ENCODE peak calls at places on chromosome 13, in eight cellular contexts. G is left lung, X is NCI-H2029, K is activated T-cell treated with anti-CD3 and anti-CD28 coated beads for 1 hour, F is HuH-7, V is mesenteric fat pad, T is mucosa of descending colon, Q is KG1. P is an unnamed sample.

GRCh38 chr13:100825551-100825950 is 151.0 kb upstream of the TMTC4 start:
- DNase-seq in X (no peak), G (no peak), V (no peak), K (no peak), T (no peak), Q (no peak), F (no peak), P (no peak)

GRCh38 chr13:86510792-86511191 is 711.6 kb upstream of the SLITRK6 start:
- DNase-seq in V (no peak), F (no peak), X (no peak), K (no peak), G (no peak), Q (no peak), T (no peak), P (no peak)

GRCh38 chr13:18953139-18953930 is 228.3 kb downstream of the TUBA3C start:
- DNase-seq in T (no peak), F (no peak), G (no peak), V (no peak), Q (no peak), K (no peak), X (no peak), P (no peak)

GRCh38 chr13:45119469-45119989 is 781 bp upstream of the GTF2F2 start:
- DNase-seq in Q (peak), F (no peak), T (no peak), G (no peak), V (no peak), X (no peak), K (peak), P (peak)

GRCh38 chr13:44972956-44973581 is 16.2 kb downstream of the NUFIP1 start:
- DNase-seq in Q (peak), F (peak), X (no peak), T (no peak), V (no peak), G (no peak), K (no peak), P (peak)

GRCh38 chr13:41854758-41855157 is 106.2 kb downstream of the VWA8 start:
- DNase-seq in F (no peak), V (no peak), T (no peak), Q (no peak), G (no peak), X (no peak), K (no peak), P (no peak)

GRCh38 chr13:27442071-27442647 is 8.2 kb downstream of the MTIF3 start:
- DNase-seq in G (no peak), K (no peak), T (peak), V (no peak), F (no peak), X (no peak), Q (no peak), P (no peak)

GRCh38 chr13:111385182-111385857 is 64.9 kb downstream of the TEX29 start:
- DNase-seq in T (no peak), F (no peak), V (peak), Q (no peak), K (no peak), G (no peak), X (no peak), P (no peak)

GRCh38 chr13:59398127-59398526 is 765.6 kb downstream of the DIAPH3 start:
- DNase-seq in F (no peak), G (no peak), V (no peak), T (no peak), K (no peak), Q (no peak), X (no peak), P (no peak)

GRCh38 chr13:113119822-113120189 is 2.8 kb upstream of the F10 start:
- DNase-seq in Q (no peak), G (no peak), V (peak), K (no peak), F (no peak), T (no peak), X (no peak), P (no peak)

GRCh38 chr13:98752111-98752941 is at the start of gene SLC15A1:
- DNase-seq in T (peak), K (no peak), X (no peak), V (peak), G (no peak), F (no peak), Q (no peak), P (no peak)

GRCh38 chr13:80084086-80084676 is 256.7 kb downstream of the SPRY2 start:
- DNase-seq in V (no peak), Q (no peak), G (no peak), T (no peak), F (no peak), X (peak), K (no peak), P (no peak)

GRCh38 chr13:107450931-107451330 is 764.4 kb downstream of the LIG4 start:
- DNase-seq in K (no peak), Q (peak), X (no peak), G (peak), T (no peak), V (no peak), F (no peak), P (peak)

GRCh38 chr13:112251930-112252585 is 124.1 kb upstream of the SPACA7 start:
- DNase-seq in Q (no peak), F (no peak), G (no peak), T (no peak), K (no peak), X (no peak), V (no peak), P (no peak)

GRCh38 chr13:74573654-74574053 is 439.4 kb upstream of the KLF12 start:
- DNase-seq in F (peak), X (no peak), V (no peak), Q (no peak), T (no peak), G (no peak), K (no peak), P (no peak)

GRCh38 chr13:113367771-113368170 is 3.8 kb upstream of the GRTP1 start:
- DNase-seq in F (no peak), T (no peak), G (no peak), V (peak), K (no peak), X (no peak), Q (no peak), P (no peak)

GRCh38 chr13:84591444-84591843 is 709.2 kb upstream of the SLITRK1 start:
- DNase-seq in T (no peak), G (no peak), V (no peak), X (no peak), Q (no peak), K (no peak), F (no peak), P (no peak)

GRCh38 chr13:30873519-30873918 is 32.6 kb upstream of the MEDAG start:
- DNase-seq in F (no peak), T (no peak), K (no peak), V (no peak), X (no peak), G (no peak), Q (peak), P (no peak)

GRCh38 chr13:59696229-59696628 is 467.5 kb downstream of the DIAPH3 start:
- DNase-seq in X (no peak), K (no peak), G (no peak), F (no peak), Q (no peak), T (no peak), V (no peak), P (no peak)

GRCh38 chr13:84607614-84608013 is 725.3 kb upstream of the SLITRK1 start:
- DNase-seq in X (no peak), T (no peak), Q (no peak), K (no peak), F (no peak), V (no peak), G (no peak), P (no peak)

GRCh38 chr13:33494596-33495214 is 209.2 kb upstream of the STARD13 start:
- DNase-seq in G (no peak), F (no peak), Q (no peak), T (no peak), V (no peak), K (no peak), X (no peak), P (no peak)

GRCh38 chr13:111206148-111206547 is 91.0 kb downstream of the ARHGEF7 start:
- DNase-seq in Q (no peak), X (no peak), G (no peak), F (no peak), K (no peak), V (peak), T (no peak), P (no peak)

GRCh38 chr13:108176685-108177274 is 38.6 kb downstream of the LIG4 start:
- DNase-seq in G (no peak), K (peak), T (no peak), V (no peak), X (no peak), Q (no peak), F (peak), P (peak)

GRCh38 chr13:78131811-78132210 is 213.2 kb upstream of the EDNRB start:
- DNase-seq in V (no peak), F (no peak), Q (no peak), T (no peak), X (no peak), K (no peak), G (no peak), P (peak)

GRCh38 chr13:34993470-34993869 is 51.4 kb downstream of the NBEA start:
- DNase-seq in K (no peak), G (no peak), X (no peak), T (no peak), F (no peak), Q (no peak), V (no peak), P (peak)

GRCh38 chr13:33261426-33262068 is 24.0 kb downstream of the STARD13 start:
- DNase-seq in Q (no peak), V (no peak), X (no peak), T (no peak), K (no peak), F (no peak), G (no peak), P (no peak)

GRCh38 chr13:50843256-50844043 is at the start of gene DLEU7:
- DNase-seq in T (no peak), Q (no peak), G (no peak), V (no peak), F (no peak), K (no peak), X (no peak), P (no peak)

GRCh38 chr13:102707465-102707864 is 12.6 kb upstream of the METTL21C start:
- DNase-seq in X (peak), Q (no peak), T (no peak), V (no peak), F (no peak), K (no peak), G (no peak), P (no peak)

GRCh38 chr13:113129921-113130750 is 7.5 kb downstream of the F10 start:
- DNase-seq in F (no peak), Q (no peak), T (peak), X (no peak), K (no peak), V (peak), G (peak), P (no peak)

GRCh38 chr13:48492123-48493075 is 40.5 kb downstream of the RCBTB2 start:
- DNase-seq in K (peak), V (no peak), G (peak), X (peak), F (no peak), Q (peak), T (peak), P (peak)

P was measured in Kasumi-1.